ENCODE peak calls at places on chromosomes 3 and 15, in nine cellular contexts. V is activated CD4-positive, alpha-beta memory T cell treated with anti-CD3 and anti-CD28 coated beads for 36 hours; M is NCI-H1092; O is endothelial cell; A is amniotic stem cell; Y is stimulated activated CD8-positive, alpha-beta memory T cell treated with anti-CD3 and anti-CD28 coated beads, Interleukin-4, amount 100 ng/mL, for 24 hours; C is renal cortical epithelial cell; X is tibial nerve; U is stimulated activated CD4-positive, alpha-beta T cell treated with anti-CD3 and anti-CD28 coated beads, Interleukin-4, amount 100 ng/mL, for 1 hour. B is an unnamed sample.

GRCh38 chr3:89964347-89964746 is 856.9 kb downstream of the EPHA3 start:
- DNase-seq in V (no peak), M (no peak), O (no peak), A (no peak), Y (no peak), C (peak), X (no peak), U (no peak), B (no peak)

GRCh38 chr3:128496602-128497304 is 3.8 kb upstream of the GATA2 start:
- DNase-seq in V (no peak), M (no peak), O (peak), A (no peak), Y (no peak), C (peak), X (no peak), U (no peak), B (no peak)

GRCh38 chr3:196270499-196270898 is 17.0 kb downstream of the PCYT1A start:
- DNase-seq in V (no peak), M (no peak), O (no peak), A (no peak), Y (no peak), C (no peak), X (no peak), U (no peak), B (no peak)

GRCh38 chr3:137249311-137249940 is 291.6 kb downstream of the IL20RB start:
- DNase-seq in V (no peak), M (no peak), O (no peak), A (no peak), Y (no peak), C (no peak), X (no peak), U (no peak), B (no peak)

GRCh38 chr15:99424978-99425665 is 140.7 kb upstream of the MEF2A start:
- DNase-seq in V (peak), M (no peak), O (no peak), A (peak), Y (peak), C (peak), X (peak), U (peak), B (peak)

GRCh38 chr3:52181543-52181942 is 16.4 kb upstream of the ALAS1 start:
- DNase-seq in V (no peak), M (no peak), O (no peak), A (no peak), Y (no peak), C (no peak), X (no peak), U (no peak), B (no peak)

GRCh38 chr3:51538115-51538458 is 432 bp upstream of the RAD54L2 start:
- DNase-seq in V (peak), M (no peak), O (peak), A (no peak), Y (no peak), C (no peak), X (no peak), U (no peak), B (peak)

GRCh38 chr15:42329161-42329560 is 30.1 kb upstream of the CAPN3 start:
- DNase-seq in V (no peak), M (no peak), O (no peak), A (no peak), Y (no peak), C (no peak), X (no peak), U (no peak), B (no peak)

GRCh38 chr3:35446896-35447295 is 192.4 kb upstream of the ARPP21 start:
- DNase-seq in V (no peak), M (no peak), O (no peak), A (no peak), Y (no peak), C (no peak), X (no peak), U (no peak), B (no peak)

GRCh38 chr3:50630916-50631315 is 14.0 kb downstream of the MAPKAPK3 start:
- DNase-seq in V (no peak), M (peak), O (no peak), A (no peak), Y (no peak), C (peak), X (no peak), U (no peak), B (no peak)

GRCh38 chr3:142886021-142886420 is 2.9 kb downstream of the PCOLCE2 start:
- DNase-seq in V (no peak), M (no peak), O (no peak), A (no peak), Y (no peak), C (no peak), X (no peak), U (no peak), B (no peak)

GRCh38 chr3:106533097-106533496 is 664.3 kb upstream of the CBLB start:
- DNase-seq in V (no peak), M (no peak), O (no peak), A (no peak), Y (no peak), C (no peak), X (no peak), U (no peak), B (no peak)

GRCh38 chr15:58185439-58185838 is 47.3 kb downstream of the AQP9 start:
- DNase-seq in V (no peak), M (no peak), O (no peak), A (no peak), Y (no peak), C (no peak), X (no peak), U (no peak), B (no peak)

GRCh38 chr3:138051946-138052802 is 42.2 kb downstream of the CLDN18 start:
- DNase-seq in V (peak), M (peak), O (peak), A (peak), Y (no peak), C (peak), X (no peak), U (no peak), B (peak)

GRCh38 chr15:70276401-70276800 is 178.7 kb upstream of the TLE3 start:
- DNase-seq in V (no peak), M (no peak), O (no peak), A (no peak), Y (no peak), C (no peak), X (no peak), U (no peak), B (no peak)

GRCh38 chr15:93017521-93017920 is 71.5 kb downstream of the RGMA start:
- DNase-seq in V (no peak), M (no peak), O (no peak), A (no peak), Y (no peak), C (no peak), X (no peak), U (no peak), B (no peak)

GRCh38 chr3:79810529-79810928 is 42.7 kb upstream of the ROBO1 start:
- DNase-seq in V (no peak), M (no peak), O (no peak), A (no peak), Y (no peak), C (no peak), X (no peak), U (no peak), B (no peak)

GRCh38 chr3:194540268-194540937 is 53.6 kb upstream of the ATP13A3 start:
- DNase-seq in V (no peak), M (no peak), O (no peak), A (no peak), Y (no peak), C (no peak), X (peak), U (no peak), B (no peak)

GRCh38 chr3:54873059-54873695 is 54.7 kb downstream of the LRTM1 start:
- DNase-seq in V (no peak), M (no peak), O (no peak), A (no peak), Y (no peak), C (peak), X (no peak), U (no peak), B (no peak)

GRCh38 chr3:171132873-171133272 is 106.4 kb upstream of the SLC2A2 start:
- DNase-seq in V (no peak), M (no peak), O (no peak), A (peak), Y (no peak), C (peak), X (no peak), U (no peak), B (no peak)

GRCh38 chr3:108022316-108023150 is 68.3 kb downstream of the CD47 start:
- DNase-seq in V (no peak), M (no peak), O (no peak), A (no peak), Y (no peak), C (peak), X (no peak), U (no peak), B (no peak)

GRCh38 chr3:45084361-45084760 is 58.3 kb downstream of the CLEC3B start:
- DNase-seq in V (no peak), M (no peak), O (no peak), A (no peak), Y (no peak), C (no peak), X (no peak), U (no peak), B (no peak)

GRCh38 chr15:32844118-32844711 is 126.4 kb downstream of the GREM1 start:
- DNase-seq in V (no peak), M (peak), O (no peak), A (no peak), Y (no peak), C (peak), X (no peak), U (no peak), B (no peak)

GRCh38 chr3:13019243-13019701 is 54.0 kb downstream of the IQSEC1 start:
- DNase-seq in V (no peak), M (no peak), O (no peak), A (peak), Y (no peak), C (peak), X (peak), U (no peak), B (no peak)

GRCh38 chr3:52184690-52185089 is 13.3 kb upstream of the ALAS1 start:
- DNase-seq in V (no peak), M (no peak), O (no peak), A (no peak), Y (no peak), C (no peak), X (no peak), U (no peak), B (no peak)

GRCh38 chr3:159988617-159989251 is at the start of gene IL12A:
- DNase-seq in V (peak), M (peak), O (peak), A (peak), Y (peak), C (peak), X (peak), U (peak), B (peak)

GRCh38 chr3:16119887-16120286 is 54.6 kb upstream of the GALNT15 start:
- DNase-seq in V (no peak), M (no peak), O (no peak), A (no peak), Y (no peak), C (no peak), X (no peak), U (no peak), B (no peak)

GRCh38 chr15:51842265-51842664 is 12.8 kb downstream of the TMOD3 start:
- DNase-seq in V (no peak), M (no peak), O (no peak), A (no peak), Y (no peak), C (no peak), X (no peak), U (no peak), B (peak)

GRCh38 chr15:56047354-56047753 is 53.9 kb upstream of the NEDD4 start:
- DNase-seq in V (no peak), M (no peak), O (no peak), A (no peak), Y (no peak), C (peak), X (no peak), U (no peak), B (no peak)

GRCh38 chr15:100125627-100126231 is 216.0 kb downstream of the ADAMTS17 start:
- DNase-seq in V (no peak), M (no peak), O (no peak), A (no peak), Y (no peak), C (no peak), X (peak), U (no peak), B (no peak)

GRCh38 chr15:69316281-69316680 is 17.6 kb downstream of the PAQR5 start:
- DNase-seq in V (no peak), M (no peak), O (no peak), A (no peak), Y (no peak), C (peak), X (no peak), U (no peak), B (no peak)

GRCh38 chr3:195240939-195241338 is 30.0 kb downstream of the XXYLT1 start:
- DNase-seq in V (no peak), M (no peak), O (no peak), A (no peak), Y (no peak), C (no peak), X (no peak), U (no peak), B (no peak)

GRCh38 chr3:118628704-118629341 is 405.8 kb downstream of the IGSF11 start:
- DNase-seq in V (peak), M (peak), O (peak), A (peak), Y (no peak), C (peak), X (peak), U (no peak), B (peak)

GRCh38 chr3:53147161-53147902 is 13.7 kb upstream of the PRKCD start:
- DNase-seq in V (no peak), M (no peak), O (no peak), A (no peak), Y (no peak), C (no peak), X (no peak), U (no peak), B (no peak)

GRCh38 chr3:53846134-53846850 is at the start of the genes CHDH and IL17RB:
- DNase-seq in V (peak), M (no peak), O (peak), A (no peak), Y (no peak), C (no peak), X (no peak), U (peak), B (peak)

GRCh38 chr3:57030711-57031110 is 29.8 kb upstream of the SPATA12 start:
- DNase-seq in V (no peak), M (no peak), O (no peak), A (no peak), Y (no peak), C (no peak), X (no peak), U (no peak), B (no peak)

GRCh38 chr3:136543385-136543784 is 208.8 kb downstream of the STAG1 start:
- DNase-seq in V (no peak), M (no peak), O (no peak), A (no peak), Y (no peak), C (no peak), X (no peak), U (no peak), B (no peak)

GRCh38 chr3:3991598-3991997 is 192.4 kb downstream of the LRRN1 start:
- DNase-seq in V (no peak), M (no peak), O (no peak), A (no peak), Y (no peak), C (no peak), X (no peak), U (no peak), B (no peak)